ENCODE peak calls at places on chromosome 20, in five cellular contexts. One of them, this sample, is unnamed.

GRCh38 chr20:46255440-46256104 is 52.7 kb downstream of the CDH22 start:
- DNase-seq in mucosa of descending colon: peak; percentile 89
- DNase-seq in CD8-positive, alpha-beta memory T cell: peak; percentile 5
- DNase-seq in H1: no peak
- DNase-seq in GM23248: no peak
- DNase-seq in this sample: no peak

GRCh38 chr20:32231847-32232246 is 24.2 kb downstream of the POFUT1 start:
- DNase-seq in mucosa of descending colon: no peak
- DNase-seq in CD8-positive, alpha-beta memory T cell: peak; percentile 42
- DNase-seq in H1: no peak
- DNase-seq in GM23248: no peak
- DNase-seq in this sample: no peak

GRCh38 chr20:34716921-34717229 is 12.7 kb downstream of the TP53INP2 start:
- DNase-seq in mucosa of descending colon: no peak
- DNase-seq in CD8-positive, alpha-beta memory T cell: no peak
- DNase-seq in H1: no peak
- DNase-seq in GM23248: no peak
- DNase-seq in this sample: no peak

GRCh38 chr20:43398676-43399324 is 58.9 kb upstream of the SRSF6 start:
- DNase-seq in mucosa of descending colon: no peak
- DNase-seq in CD8-positive, alpha-beta memory T cell: no peak
- DNase-seq in H1: no peak
- DNase-seq in GM23248: no peak
- DNase-seq in this sample: no peak

GRCh38 chr20:63117151-63117550 is 98.8 kb downstream of the YTHDF1 start:
- DNase-seq in mucosa of descending colon: no peak
- DNase-seq in CD8-positive, alpha-beta memory T cell: no peak
- DNase-seq in H1: no peak
- DNase-seq in GM23248: no peak
- DNase-seq in this sample: no peak

GRCh38 chr20:1657556-1658334 is at the start of gene SIRPG:
- DNase-seq in mucosa of descending colon: peak; percentile 29
- DNase-seq in CD8-positive, alpha-beta memory T cell: no peak
- DNase-seq in H1: no peak
- DNase-seq in GM23248: no peak
- DNase-seq in this sample: no peak

GRCh38 chr20:31708839-31709534 is 13.7 kb downstream of the BCL2L1 start:
- DNase-seq in mucosa of descending colon: no peak
- DNase-seq in CD8-positive, alpha-beta memory T cell: no peak
- DNase-seq in H1: no peak
- DNase-seq in GM23248: no peak
- DNase-seq in this sample: no peak

GRCh38 chr20:2709205-2709981 is 16.8 kb downstream of the EBF4 start:
- DNase-seq in mucosa of descending colon: no peak
- DNase-seq in CD8-positive, alpha-beta memory T cell: no peak
- DNase-seq in H1: no peak
- DNase-seq in GM23248: no peak
- DNase-seq in this sample: no peak

GRCh38 chr20:54062812-54063280 is 7.5 kb downstream of the BCAS1 start:
- DNase-seq in mucosa of descending colon: no peak
- DNase-seq in CD8-positive, alpha-beta memory T cell: no peak
- DNase-seq in H1: no peak
- DNase-seq in GM23248: peak; percentile 75
- DNase-seq in this sample: no peak

GRCh38 chr20:3092611-3093379 is 8.3 kb upstream of the AVP start:
- DNase-seq in mucosa of descending colon: no peak
- DNase-seq in CD8-positive, alpha-beta memory T cell: peak; percentile 24
- DNase-seq in H1: peak; percentile 71
- DNase-seq in GM23248: peak; percentile 30
- DNase-seq in this sample: no peak

GRCh38 chr20:47353697-47354387 is 2.7 kb downstream of the ZMYND8 start:
- DNase-seq in mucosa of descending colon: no peak
- DNase-seq in CD8-positive, alpha-beta memory T cell: no peak
- DNase-seq in H1: no peak
- DNase-seq in GM23248: peak; percentile 27
- DNase-seq in this sample: no peak

GRCh38 chr20:17643531-17644188 is 38.4 kb downstream of the RRBP1 start:
- DNase-seq in mucosa of descending colon: no peak
- DNase-seq in CD8-positive, alpha-beta memory T cell: no peak
- DNase-seq in H1: no peak
- DNase-seq in GM23248: no peak
- DNase-seq in this sample: no peak

GRCh38 chr20:17971571-17972013 is 2.8 kb downstream of the MGME1 start:
- DNase-seq in mucosa of descending colon: no peak
- DNase-seq in CD8-positive, alpha-beta memory T cell: no peak
- DNase-seq in H1: no peak
- DNase-seq in GM23248: peak; percentile 50
- DNase-seq in this sample: no peak

GRCh38 chr20:62042025-62042820 is 23.5 kb downstream of the TAF4 start:
- DNase-seq in mucosa of descending colon: no peak
- DNase-seq in CD8-positive, alpha-beta memory T cell: no peak
- DNase-seq in H1: no peak
- DNase-seq in GM23248: no peak
- DNase-seq in this sample: no peak

GRCh38 chr20:59051666-59052065 is 9.1 kb upstream of the PRELID3B start:
- DNase-seq in mucosa of descending colon: no peak
- DNase-seq in CD8-positive, alpha-beta memory T cell: no peak
- DNase-seq in H1: no peak
- DNase-seq in GM23248: no peak
- DNase-seq in this sample: no peak

GRCh38 chr20:47257256-47257655 is 99.2 kb downstream of the ZMYND8 start:
- DNase-seq in mucosa of descending colon: no peak
- DNase-seq in CD8-positive, alpha-beta memory T cell: no peak
- DNase-seq in H1: no peak
- DNase-seq in GM23248: no peak
- DNase-seq in this sample: no peak

GRCh38 chr20:56217820-56218219 is 30.7 kb upstream of the MC3R start:
- DNase-seq in mucosa of descending colon: no peak
- DNase-seq in CD8-positive, alpha-beta memory T cell: no peak
- DNase-seq in H1: no peak
- DNase-seq in GM23248: no peak
- DNase-seq in this sample: no peak

GRCh38 chr20:32241807-32242206 is 34.1 kb downstream of the POFUT1 start:
- DNase-seq in mucosa of descending colon: no peak
- DNase-seq in CD8-positive, alpha-beta memory T cell: no peak
- DNase-seq in H1: no peak
- DNase-seq in GM23248: no peak
- DNase-seq in this sample: no peak

GRCh38 chr20:8874437-8874836 is 194.4 kb upstream of the PLCB4 start:
- DNase-seq in mucosa of descending colon: no peak
- DNase-seq in CD8-positive, alpha-beta memory T cell: no peak
- DNase-seq in H1: no peak
- DNase-seq in GM23248: no peak
- DNase-seq in this sample: no peak

GRCh38 chr20:3857405-3857804 is 10.8 kb downstream of the MAVS start:
- DNase-seq in mucosa of descending colon: no peak
- DNase-seq in CD8-positive, alpha-beta memory T cell: no peak
- DNase-seq in H1: no peak
- DNase-seq in GM23248: no peak
- DNase-seq in this sample: no peak

GRCh38 chr20:54479138-54479906 is 3.9 kb downstream of the DOK5 start:
- DNase-seq in mucosa of descending colon: no peak
- DNase-seq in CD8-positive, alpha-beta memory T cell: no peak
- DNase-seq in H1: no peak
- DNase-seq in GM23248: peak; percentile 26
- DNase-seq in this sample: peak; percentile 49

GRCh38 chr20:31815408-31816188 is 3.6 kb upstream of the MYLK2 start:
- DNase-seq in mucosa of descending colon: peak; percentile 38
- DNase-seq in CD8-positive, alpha-beta memory T cell: no peak
- DNase-seq in H1: no peak
- DNase-seq in GM23248: peak; percentile 47
- DNase-seq in this sample: no peak

GRCh38 chr20:39661833-39662232 is 699.7 kb downstream of the DHX35 start:
- DNase-seq in mucosa of descending colon: no peak
- DNase-seq in CD8-positive, alpha-beta memory T cell: no peak
- DNase-seq in H1: no peak
- DNase-seq in GM23248: peak; percentile 66
- DNase-seq in this sample: no peak

GRCh38 chr20:46594725-46595124 is 44.3 kb upstream of the OCSTAMP start:
- DNase-seq in mucosa of descending colon: no peak
- DNase-seq in CD8-positive, alpha-beta memory T cell: no peak
- DNase-seq in H1: no peak
- DNase-seq in GM23248: no peak
- DNase-seq in this sample: no peak

GRCh38 chr20:40953856-40954255 is 74.8 kb upstream of the TOP1 start:
- DNase-seq in mucosa of descending colon: no peak
- DNase-seq in CD8-positive, alpha-beta memory T cell: no peak
- DNase-seq in H1: peak; percentile 8
- DNase-seq in GM23248: peak; percentile 70
- DNase-seq in this sample: no peak

GRCh38 chr20:23230766-23231385 is 119.7 kb upstream of the NXT1 start:
- DNase-seq in mucosa of descending colon: no peak
- DNase-seq in CD8-positive, alpha-beta memory T cell: no peak
- DNase-seq in H1: peak; percentile 33
- DNase-seq in GM23248: no peak
- DNase-seq in this sample: no peak
- H3K4me1 ChIP-seq in mucosa of descending colon: no peaks in the 10 kb centered on the region
- H3K4me1 ChIP-seq in CD8-positive, alpha-beta memory T cell: no peaks in the 10 kb centered on the region
- H3K4me1 ChIP-seq in H1: no peaks in the 10 kb centered on the region
- H3K4me1 ChIP-seq in GM23248: peaks cover 47% of the 10 kb centered on the region
- H3K4me1 ChIP-seq in this sample: peaks cover 60% of the 10 kb centered on the region

DNA sequence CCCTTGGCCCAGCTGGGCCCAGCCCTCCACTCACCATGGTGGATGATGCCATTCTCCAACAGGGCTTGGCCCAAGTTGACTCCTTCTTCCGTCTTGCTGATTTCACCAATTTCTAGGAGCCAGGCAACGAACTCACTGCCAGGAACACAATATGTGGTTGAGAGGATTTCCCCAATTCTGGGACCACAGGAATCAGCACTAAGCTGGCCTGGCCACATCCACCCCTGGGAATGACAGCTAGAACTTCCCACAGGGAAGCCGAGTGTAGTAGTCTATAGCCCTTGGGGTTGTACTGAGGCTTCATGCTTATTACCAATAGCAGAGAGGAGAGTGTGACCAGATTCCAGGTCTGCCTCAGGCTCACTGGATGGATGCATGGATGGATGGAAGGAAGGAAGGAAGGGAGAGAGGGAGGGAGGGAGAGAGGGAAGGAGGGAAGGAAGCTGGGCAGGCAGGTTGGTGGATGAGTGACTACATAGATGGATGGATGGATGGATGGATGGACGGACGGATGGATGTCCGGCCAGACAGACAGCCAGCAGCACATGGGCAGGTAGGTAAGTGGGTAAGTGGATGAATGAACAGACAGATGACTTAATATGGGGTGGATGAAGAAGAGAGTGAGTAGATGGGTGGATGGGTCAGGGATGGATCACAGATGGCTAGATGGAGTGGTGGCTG is 146.5 kb downstream of the PREX1 start:
- DNase-seq in mucosa of descending colon: no peak
- DNase-seq in CD8-positive, alpha-beta memory T cell: no peak
- DNase-seq in H1: no peak
- DNase-seq in GM23248: no peak
- DNase-seq in this sample: no peak
- H3K4me1 ChIP-seq in mucosa of descending colon: peaks cover 44% of the 10 kb centered on the region
- H3K4me1 ChIP-seq in CD8-positive, alpha-beta memory T cell: no peaks in the 10 kb centered on the region
- H3K4me1 ChIP-seq in H1: peaks cover 11% of the 10 kb centered on the region
- H3K4me1 ChIP-seq in GM23248: peaks cover 22% of the 10 kb centered on the region
- H3K4me1 ChIP-seq in this sample: peaks cover 20% of the 10 kb centered on the region

DNA sequence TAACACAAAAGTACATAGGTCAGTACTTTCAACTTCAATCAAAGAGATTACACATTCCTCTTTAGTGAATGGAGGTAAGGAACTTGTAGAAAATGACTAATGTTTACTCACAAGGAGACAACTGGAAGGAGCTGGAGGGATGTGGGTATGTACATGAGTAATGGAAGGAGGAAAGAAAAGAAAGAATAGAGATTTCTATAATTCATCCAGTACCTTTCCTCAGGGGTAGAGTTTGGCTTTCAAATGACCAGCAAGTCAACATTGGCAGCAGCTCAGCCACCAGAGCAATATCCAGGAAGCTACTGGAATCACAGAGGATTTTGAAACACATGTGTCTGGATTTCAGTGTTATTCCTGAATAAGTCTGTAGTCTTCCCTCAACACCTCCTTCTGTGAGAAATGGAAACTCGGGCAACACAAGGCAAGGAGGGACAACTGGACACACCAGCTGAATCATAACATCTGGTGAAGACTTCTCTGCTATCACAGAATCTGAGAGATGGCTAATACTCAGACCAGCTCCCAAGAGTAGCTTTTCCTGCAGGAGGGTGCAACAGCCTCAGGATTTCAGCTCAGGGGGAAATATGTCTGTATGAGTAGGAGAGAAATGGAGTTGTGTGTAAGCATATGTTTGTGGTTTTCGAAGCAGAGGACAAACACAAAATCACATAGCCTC is 98.8 kb downstream of the HAO1 start:
- DNase-seq in mucosa of descending colon: no peak
- DNase-seq in CD8-positive, alpha-beta memory T cell: no peak
- DNase-seq in H1: no peak
- DNase-seq in GM23248: peak; percentile 92
- DNase-seq in this sample: no peak
- H3K4me1 ChIP-seq in mucosa of descending colon: no peaks in the 10 kb centered on the region
- H3K4me1 ChIP-seq in CD8-positive, alpha-beta memory T cell: no peaks in the 10 kb centered on the region
- H3K4me1 ChIP-seq in H1: no peaks in the 10 kb centered on the region
- H3K4me1 ChIP-seq in GM23248: peaks cover 22% of the 10 kb centered on the region
- H3K4me1 ChIP-seq in this sample: no peaks in the 10 kb centered on the region

GRCh38 chr20:45066372-45066771 is 34.6 kb downstream of the KCNS1 start:
- DNase-seq in mucosa of descending colon: no peak
- DNase-seq in CD8-positive, alpha-beta memory T cell: no peak
- DNase-seq in H1: no peak
- DNase-seq in GM23248: no peak
- DNase-seq in this sample: no peak
- H3K4me1 ChIP-seq in mucosa of descending colon: peaks cover 3% of the 10 kb centered on the region
- H3K4me1 ChIP-seq in CD8-positive, alpha-beta memory T cell: peaks cover 48% of the 10 kb centered on the region
- H3K4me1 ChIP-seq in H1: no peaks in the 10 kb centered on the region
- H3K4me1 ChIP-seq in GM23248: peaks cover 52% of the 10 kb centered on the region
- H3K4me1 ChIP-seq in this sample: peaks cover 29% of the 10 kb centered on the region

DNA sequence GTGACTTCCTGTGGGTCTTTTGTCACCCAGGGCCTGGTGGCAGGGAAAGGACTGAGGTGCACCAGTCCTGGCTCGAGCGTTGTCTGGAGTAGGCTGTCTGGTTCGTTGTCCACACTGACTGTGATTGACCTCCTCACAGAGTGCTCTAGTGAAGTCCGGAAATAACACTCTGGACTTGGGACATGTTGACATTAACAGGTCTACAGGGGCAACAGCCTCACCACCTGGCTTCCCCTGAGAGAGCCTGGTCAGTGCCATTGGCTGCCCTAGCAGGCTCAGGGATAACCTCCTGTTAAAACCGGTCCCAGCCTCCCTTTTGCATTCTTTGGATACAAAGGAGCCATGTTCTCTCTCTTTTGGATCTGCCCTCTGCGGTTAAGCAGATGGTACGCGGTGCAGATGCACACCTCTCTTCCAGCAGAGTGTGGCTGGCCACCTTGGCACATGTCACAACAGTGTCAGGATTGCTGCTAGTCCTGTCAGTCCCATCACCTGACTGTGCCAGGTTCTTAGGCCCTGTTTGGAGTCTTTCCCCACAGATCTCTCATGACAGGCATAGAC is 46.2 kb downstream of the CDS2 start:
- DNase-seq in mucosa of descending colon: no peak
- DNase-seq in CD8-positive, alpha-beta memory T cell: no peak
- DNase-seq in H1: no peak
- DNase-seq in GM23248: no peak
- DNase-seq in this sample: no peak
- H3K4me1 ChIP-seq in mucosa of descending colon: no peaks in the 10 kb centered on the region
- H3K4me1 ChIP-seq in CD8-positive, alpha-beta memory T cell: peaks cover 16% of the 10 kb centered on the region
- H3K4me1 ChIP-seq in H1: peaks cover 13% of the 10 kb centered on the region
- H3K4me1 ChIP-seq in GM23248: peaks cover 10% of the 10 kb centered on the region
- H3K4me1 ChIP-seq in this sample: no peaks in the 10 kb centered on the region